ENCODE peak calls at places on chromosome 11, in nine cellular contexts. I is PC-9, B is PC-3, S is GM23338, H is H1, V is A673, D is K562, G is neural progenitor cell, E is fibroblast of lung. Y is an unnamed sample.

GRCh38 chr11:10076458-10077141 is 217.4 kb downstream of the SBF2 start:
- DNase-seq in I (no peak), B (peak), S (peak), H (peak), V (peak), D (peak), G (peak), E (peak), Y (peak)

GRCh38 chr11:111631666-111632039 is 29.4 kb downstream of the SIK2 start:
- DNase-seq in I (no peak), B (peak), S (no peak), H (no peak), V (peak), D (no peak), G (no peak), E (peak), Y (peak)

GRCh38 chr11:110797453-110797852 is 85.2 kb upstream of the ARHGAP20 start:
- DNase-seq in I (no peak), B (no peak), S (no peak), H (no peak), V (no peak), D (no peak), G (no peak), E (no peak), Y (no peak)

GRCh38 chr11:5522308-5522707 is 5.8 kb upstream of the UBQLNL start:
- DNase-seq in I (no peak), B (peak), S (no peak), H (no peak), V (no peak), D (no peak), G (no peak), E (no peak), Y (no peak)

GRCh38 chr11:69135420-69136363 is 20.0 kb upstream of the SMIM38 start:
- DNase-seq in I (no peak), B (no peak), S (no peak), H (no peak), V (no peak), D (no peak), G (no peak), E (no peak), Y (no peak)

GRCh38 chr11:14908214-14908880 is 16.3 kb upstream of the CYP2R1 start:
- DNase-seq in I (no peak), B (peak), S (peak), H (no peak), V (peak), D (peak), G (peak), E (peak), Y (peak)

GRCh38 chr11:8682219-8683114 is at the start of the genes RPL27A and TRIM66:
- DNase-seq in I (peak), B (peak), S (peak), H (peak), V (peak), D (peak), G (peak), E (peak), Y (peak)

GRCh38 chr11:2838091-2838490 is 47.5 kb downstream of the CDKN1C start:
- DNase-seq in I (no peak), B (no peak), S (no peak), H (no peak), V (no peak), D (no peak), G (no peak), E (no peak), Y (no peak)

GRCh38 chr11:119315139-119316016 is 1.6 kb downstream of the MCAM start:
- DNase-seq in I (peak), B (peak), S (peak), H (peak), V (peak), D (peak), G (peak), E (no peak), Y (no peak)

GRCh38 chr11:8604078-8604723 is 10.2 kb upstream of the STK33 start:
- DNase-seq in I (peak), B (peak), S (peak), H (peak), V (peak), D (peak), G (peak), E (peak), Y (peak)

GRCh38 chr11:31788066-31788465 is 23.1 kb downstream of the PAX6 start:
- DNase-seq in I (no peak), B (no peak), S (no peak), H (no peak), V (no peak), D (no peak), G (peak), E (no peak), Y (no peak)

GRCh38 chr11:46698597-46698996 is 1.8 kb downstream of the ARHGAP1 start:
- DNase-seq in I (no peak), B (no peak), S (no peak), H (no peak), V (no peak), D (peak), G (no peak), E (no peak), Y (no peak)

GRCh38 chr11:24239016-24239720 is 257.7 kb upstream of the LUZP2 start:
- DNase-seq in I (no peak), B (peak), S (no peak), H (no peak), V (no peak), D (no peak), G (no peak), E (peak), Y (no peak)

GRCh38 chr11:114399903-114400221 is 449 bp downstream of the C11orf71 start:
- DNase-seq in I (peak), B (no peak), S (peak), H (no peak), V (no peak), D (no peak), G (peak), E (no peak), Y (peak)

GRCh38 chr11:107157146-107157808 is 139.0 kb upstream of the GUCY1A2 start:
- DNase-seq in I (no peak), B (no peak), S (peak), H (no peak), V (no peak), D (no peak), G (peak), E (no peak), Y (no peak)

GRCh38 chr11:13837286-13837685 is 125.2 kb upstream of the SPON1 start:
- DNase-seq in I (peak), B (peak), S (no peak), H (no peak), V (no peak), D (no peak), G (no peak), E (peak), Y (no peak)

GRCh38 chr11:46918087-46918751 is at the start of gene LRP4:
- DNase-seq in I (no peak), B (no peak), S (peak), H (peak), V (peak), D (peak), G (peak), E (peak), Y (no peak)

GRCh38 chr11:112518371-112518770 is 257.7 kb upstream of the PLET1 start:
- DNase-seq in I (no peak), B (no peak), S (no peak), H (no peak), V (no peak), D (no peak), G (no peak), E (no peak), Y (no peak)

GRCh38 chr11:6646631-6647281 is 8.9 kb downstream of the DCHS1 start:
- DNase-seq in I (no peak), B (no peak), S (peak), H (no peak), V (peak), D (no peak), G (no peak), E (peak), Y (no peak)

GRCh38 chr11:72391638-72392423 is 42.5 kb downstream of the CLPB start:
- DNase-seq in I (no peak), B (no peak), S (no peak), H (no peak), V (no peak), D (no peak), G (no peak), E (no peak), Y (peak)

GRCh38 chr11:119728226-119728626 is 774 bp downstream of the NECTIN1 start:
- DNase-seq in I (no peak), B (peak), S (no peak), H (no peak), V (no peak), D (no peak), G (peak), E (no peak), Y (no peak)

GRCh38 chr11:3139086-3139440 is 26.0 kb downstream of the OSBPL5 start:
- DNase-seq in I (no peak), B (no peak), S (no peak), H (no peak), V (no peak), D (no peak), G (no peak), E (no peak), Y (no peak)

GRCh38 chr11:67663515-67664212 is 10.8 kb downstream of the ALDH3B2 start:
- DNase-seq in I (no peak), B (no peak), S (no peak), H (no peak), V (no peak), D (peak), G (no peak), E (no peak), Y (no peak)

GRCh38 chr11:35167451-35167954 is 28.5 kb downstream of the CD44 start:
- DNase-seq in I (no peak), B (no peak), S (no peak), H (no peak), V (no peak), D (no peak), G (no peak), E (peak), Y (no peak)

GRCh38 chr11:32006799-32007388 is 84.0 kb upstream of the RCN1 start:
- DNase-seq in I (peak), B (peak), S (peak), H (no peak), V (peak), D (peak), G (peak), E (peak), Y (peak)

GRCh38 chr11:2387266-2387982 is 10.3 kb downstream of the CD81 start:
- DNase-seq in I (no peak), B (no peak), S (no peak), H (no peak), V (no peak), D (no peak), G (peak), E (peak), Y (no peak)

GRCh38 chr11:3161309-3161708 is 3.8 kb downstream of the OSBPL5 start:
- DNase-seq in I (no peak), B (no peak), S (no peak), H (no peak), V (no peak), D (no peak), G (no peak), E (no peak), Y (no peak)

GRCh38 chr11:62004473-62004872 is 37.0 kb upstream of the FTH1 start:
- DNase-seq in I (no peak), B (peak), S (no peak), H (no peak), V (no peak), D (no peak), G (no peak), E (peak), Y (no peak)

GRCh38 chr11:64842851-64843841 is 1.3 kb downstream of the CDC42BPG start:
- DNase-seq in I (peak), B (peak), S (no peak), H (peak), V (no peak), D (peak), G (peak), E (no peak), Y (peak)

GRCh38 chr11:94046796-94047195 is 25.6 kb downstream of the HEPHL1 start:
- DNase-seq in I (peak), B (peak), S (no peak), H (no peak), V (no peak), D (no peak), G (no peak), E (no peak), Y (no peak)

DNA sequence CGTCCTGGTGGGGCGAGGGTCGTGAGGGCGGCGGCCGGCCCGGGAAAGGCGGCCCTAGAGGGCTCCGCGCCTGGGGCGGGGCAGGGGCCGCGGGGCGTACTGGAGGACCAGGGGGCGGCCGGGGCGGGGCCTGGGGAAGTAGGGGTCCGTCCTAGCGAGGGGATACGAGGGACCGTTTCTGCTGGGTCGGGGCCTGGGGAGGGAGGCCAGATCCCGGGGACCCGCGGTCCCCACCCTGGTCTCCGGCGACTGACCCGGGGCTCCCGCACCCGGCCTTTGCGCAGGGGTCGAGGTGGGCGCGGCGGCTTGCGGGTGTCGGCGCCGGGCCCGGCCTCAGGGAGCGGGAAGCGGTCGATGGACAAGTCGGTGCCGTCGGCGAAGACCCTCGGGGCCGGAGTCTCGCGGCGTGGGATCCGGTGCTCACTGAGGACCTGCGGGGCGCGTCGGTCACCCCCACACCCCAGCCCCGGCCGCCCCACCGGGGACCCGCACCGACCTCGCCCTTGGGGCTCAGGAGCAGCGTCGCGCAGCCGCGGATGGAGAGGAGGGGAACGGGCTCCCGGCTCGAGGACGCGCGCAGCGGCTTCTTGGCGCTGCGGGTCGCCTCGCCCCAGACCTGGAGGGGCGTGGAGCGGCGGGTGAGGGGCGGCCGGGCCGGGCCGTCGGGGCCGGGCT is 4.9 kb downstream of the LMNTD2 start:
- DNase-seq in I (no peak), B (no peak), S (peak), H (peak), V (no peak), D (no peak), G (peak), E (no peak), Y (no peak)
- TF ChIP-seq EZH2 in I (no peak), B (peak), S (no peak), H (no peak), V (no peak), D (no peak), G (peak), E (no peak), Y (no peak)

GRCh38 chr11:129372609-129373488 is 2.8 kb upstream of the BARX2 start:
- DNase-seq in I (peak), B (no peak), S (peak), H (peak), V (no peak), D (no peak), G (peak), E (no peak), Y (no peak)

GRCh38 chr11:129365816-129366215 is 9.8 kb upstream of the BARX2 start:
- DNase-seq in I (peak), B (peak), S (no peak), H (no peak), V (peak), D (no peak), G (no peak), E (no peak), Y (no peak)

GRCh38 chr11:129373489-129373953 is 2.1 kb upstream of the BARX2 start:
- DNase-seq in I (peak), B (no peak), S (peak), H (no peak), V (no peak), D (no peak), G (peak), E (peak), Y (no peak)

GRCh38 chr11:129366737-129367597 is 8.7 kb upstream of the BARX2 start:
- DNase-seq in I (peak), B (peak), S (no peak), H (no peak), V (peak), D (no peak), G (no peak), E (no peak), Y (no peak)

DNA sequence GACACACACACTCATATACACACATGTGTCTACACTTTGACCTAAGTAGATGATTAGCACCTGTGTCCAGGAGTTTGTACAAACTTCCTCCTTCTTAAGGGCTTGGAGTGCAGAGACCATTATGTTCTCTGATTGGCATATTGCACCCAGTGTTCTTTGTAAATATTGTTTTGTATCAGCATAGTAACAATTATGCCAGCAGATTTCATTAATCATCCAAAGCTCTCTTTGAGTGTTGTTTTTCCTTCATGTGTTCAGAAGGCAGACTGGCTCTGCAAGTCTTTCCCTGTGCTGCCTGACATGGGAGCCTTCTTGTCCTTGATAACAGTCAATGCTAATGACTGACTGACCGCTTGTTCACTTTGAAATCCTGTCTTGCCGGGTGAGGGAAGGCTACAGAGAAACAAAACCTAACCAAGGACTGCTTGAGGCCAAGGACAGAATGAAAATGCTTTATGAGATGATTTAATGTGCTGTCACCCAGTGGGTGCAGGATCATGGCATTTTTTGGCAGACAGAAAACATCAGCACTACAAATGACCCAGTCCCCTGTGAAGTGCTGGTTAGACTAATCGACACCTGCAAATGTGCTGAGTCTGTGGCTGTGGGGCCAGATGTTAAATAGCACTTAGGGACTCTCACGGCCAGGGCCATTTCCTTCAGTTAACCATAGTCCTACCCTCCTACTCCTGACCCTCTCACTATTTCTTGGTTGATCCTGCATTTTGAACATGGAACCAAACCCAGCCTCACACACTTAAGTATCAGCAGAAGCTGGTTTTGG is 6.6 kb upstream of the BARX2 start:
- DNase-seq in I (peak), B (peak), S (no peak), H (no peak), V (peak), D (no peak), G (no peak), E (no peak), Y (no peak)
- TF ChIP-seq EZH2 in I (no peak), B (no peak), S (no peak), H (no peak), V (no peak), D (no peak), G (no peak), E (no peak), Y (no peak)

GRCh38 chr11:82732348-82732733 is 1.3 kb downstream of the FAM181B start:
- DNase-seq in I (no peak), B (no peak), S (peak), H (no peak), V (no peak), D (no peak), G (peak), E (no peak), Y (no peak)
- TF ChIP-seq EZH2 in I (no peak), B (no peak), S (peak), H (no peak), V (no peak), D (no peak), G (peak), E (no peak), Y (no peak)

DNA sequence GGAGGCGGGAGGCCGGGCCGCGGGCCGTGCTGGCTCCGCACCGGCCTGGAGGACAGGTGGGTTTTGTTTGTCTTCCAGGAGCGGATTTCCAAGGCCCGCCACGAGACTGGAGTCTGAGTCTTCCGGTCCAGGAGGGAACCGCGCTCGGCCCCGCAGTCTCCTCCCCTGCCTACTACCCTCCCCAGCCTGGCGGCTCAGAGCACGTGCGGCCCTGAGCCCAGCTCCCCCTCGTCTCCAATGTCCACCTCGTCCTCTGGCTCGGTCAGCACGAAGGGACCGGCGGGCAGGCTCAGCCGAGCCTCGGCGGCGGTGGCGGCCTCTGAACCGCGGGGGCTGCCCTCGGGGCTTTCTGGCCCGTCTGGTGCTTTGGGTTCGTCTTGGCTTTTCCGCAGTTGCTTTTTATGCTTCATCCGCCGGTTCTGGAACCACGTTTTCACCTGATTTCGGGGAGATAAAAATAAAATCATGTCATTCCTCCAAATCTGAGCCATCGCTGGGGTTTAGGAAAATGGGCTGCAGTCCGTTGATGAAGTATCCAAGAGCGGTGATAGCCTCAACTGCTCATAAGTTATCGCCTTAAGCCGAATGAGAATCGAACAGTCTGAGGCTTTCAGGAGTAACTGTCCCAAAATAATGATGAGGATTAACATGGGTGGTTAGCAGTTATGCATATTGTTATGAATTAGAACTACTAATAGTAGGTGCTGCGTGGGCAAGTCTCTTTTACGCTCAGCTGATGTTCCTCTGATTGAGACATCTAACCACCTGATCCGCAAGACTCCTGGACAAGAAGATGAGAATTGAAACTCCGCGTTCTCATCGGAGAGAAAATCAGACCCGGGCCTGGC is 4.0 kb downstream of the BSX start:
- DNase-seq in I (no peak), B (no peak), S (peak), H (peak), V (no peak), D (no peak), G (peak), E (no peak), Y (no peak)
- TF ChIP-seq EZH2 in I (no peak), B (no peak), S (peak), H (peak), V (peak), D (no peak), G (peak), E (peak), Y (no peak)

DNA sequence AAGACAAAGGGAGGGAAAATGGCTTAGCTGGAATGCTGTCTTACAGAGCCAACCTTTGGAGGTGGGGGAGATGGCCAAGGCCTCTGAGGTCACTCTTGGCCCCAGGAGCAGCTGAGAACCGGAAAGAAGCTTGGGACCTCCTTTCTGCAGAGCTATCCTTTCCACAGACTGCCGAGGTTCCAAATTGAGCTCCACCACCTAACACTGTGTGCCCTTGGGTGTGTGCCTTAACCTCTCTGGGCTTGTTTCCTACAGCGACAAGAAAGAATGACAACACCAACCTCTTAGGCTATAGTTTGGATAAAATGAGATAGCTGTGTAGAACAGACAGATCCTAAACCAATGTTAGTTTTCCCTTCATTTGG is 23.2 kb downstream of the RTN4RL2 start:
- DNase-seq in I (no peak), B (no peak), S (no peak), H (no peak), V (no peak), D (no peak), G (no peak), E (no peak), Y (no peak)
- TF ChIP-seq EZH2 in I (no peak), B (no peak), S (no peak), H (no peak), V (no peak), D (no peak), G (no peak), E (no peak), Y (no peak)

GRCh38 chr11:44727373-44728084 is 767 bp downstream of the TSPAN18 start:
- DNase-seq in I (no peak), B (peak), S (peak), H (peak), V (peak), D (peak), G (peak), E (peak), Y (peak)
- TF ChIP-seq EZH2 in I (no peak), B (peak), S (no peak), H (no peak), V (peak), D (no peak), G (no peak), E (peak), Y (peak)